ENCODE peak calls at places on chromosomes 12 and 14, in four cellular contexts. One of them, this sample, is unnamed.

GRCh38 chr12:3227076-3227975 is 150.1 kb downstream of the TSPAN9 start:
- DNase-seq in upper lobe of right lung: no peak
- DNase-seq in A549: no peak
- DNase-seq in CD8-positive, alpha-beta T cell: no peak
- DNase-seq in this sample: peak; percentile 59

GRCh38 chr12:70828391-70828790 is 92.1 kb downstream of the PTPRR start:
- DNase-seq in CD8-positive, alpha-beta T cell: no peak
- DNase-seq in upper lobe of right lung: no peak
- DNase-seq in A549: no peak
- DNase-seq in this sample: no peak

GRCh38 chr12:5648692-5649338 is 216.9 kb downstream of the NTF3 start:
- DNase-seq in upper lobe of right lung: no peak
- DNase-seq in A549: peak; percentile 35
- DNase-seq in CD8-positive, alpha-beta T cell: no peak
- DNase-seq in this sample: no peak

GRCh38 chr12:28681980-28682379 is 467.1 kb upstream of the FAR2 start:
- DNase-seq in upper lobe of right lung: no peak
- DNase-seq in CD8-positive, alpha-beta T cell: no peak
- DNase-seq in A549: no peak
- DNase-seq in this sample: no peak

GRCh38 chr12:47054659-47055058 is 24.8 kb upstream of the PCED1B start:
- DNase-seq in CD8-positive, alpha-beta T cell: no peak
- DNase-seq in upper lobe of right lung: no peak
- DNase-seq in A549: no peak
- DNase-seq in this sample: no peak

GRCh38 chr12:3692616-3693365 is 60.1 kb downstream of the CRACR2A start:
- DNase-seq in A549: no peak
- DNase-seq in CD8-positive, alpha-beta T cell: no peak
- DNase-seq in upper lobe of right lung: no peak
- DNase-seq in this sample: peak; percentile 51

GRCh38 chr12:59665692-59666091 is 69.9 kb downstream of the SLC16A7 start:
- DNase-seq in upper lobe of right lung: no peak
- DNase-seq in A549: no peak
- DNase-seq in CD8-positive, alpha-beta T cell: no peak
- DNase-seq in this sample: no peak

GRCh38 chr12:1812650-1813302 is 7.6 kb upstream of the LRTM2 start:
- DNase-seq in upper lobe of right lung: no peak
- DNase-seq in A549: no peak
- DNase-seq in CD8-positive, alpha-beta T cell: no peak
- DNase-seq in this sample: peak; percentile 77

GRCh38 chr14:93044116-93044515 is 71.6 kb downstream of the ITPK1 start:
- DNase-seq in A549: peak; percentile 36
- DNase-seq in upper lobe of right lung: no peak
- DNase-seq in CD8-positive, alpha-beta T cell: no peak
- DNase-seq in this sample: no peak

GRCh38 chr14:85533821-85534271 is 3.9 kb downstream of the FLRT2 start:
- DNase-seq in A549: no peak
- DNase-seq in upper lobe of right lung: peak; percentile 61
- DNase-seq in CD8-positive, alpha-beta T cell: no peak
- DNase-seq in this sample: no peak

GRCh38 chr14:85535316-85535715 is 5.4 kb downstream of the FLRT2 start:
- DNase-seq in upper lobe of right lung: no peak
- DNase-seq in CD8-positive, alpha-beta T cell: no peak
- DNase-seq in A549: no peak
- DNase-seq in this sample: no peak

GRCh38 chr14:85535916-85536834 is 6.2 kb downstream of the FLRT2 start:
- DNase-seq in upper lobe of right lung: no peak
- DNase-seq in A549: peak; percentile 44
- DNase-seq in CD8-positive, alpha-beta T cell: no peak
- DNase-seq in this sample: no peak

GRCh38 chr14:85534435-85534834 is 4.5 kb downstream of the FLRT2 start:
- DNase-seq in A549: no peak
- DNase-seq in upper lobe of right lung: no peak
- DNase-seq in CD8-positive, alpha-beta T cell: no peak
- DNase-seq in this sample: no peak

DNA sequence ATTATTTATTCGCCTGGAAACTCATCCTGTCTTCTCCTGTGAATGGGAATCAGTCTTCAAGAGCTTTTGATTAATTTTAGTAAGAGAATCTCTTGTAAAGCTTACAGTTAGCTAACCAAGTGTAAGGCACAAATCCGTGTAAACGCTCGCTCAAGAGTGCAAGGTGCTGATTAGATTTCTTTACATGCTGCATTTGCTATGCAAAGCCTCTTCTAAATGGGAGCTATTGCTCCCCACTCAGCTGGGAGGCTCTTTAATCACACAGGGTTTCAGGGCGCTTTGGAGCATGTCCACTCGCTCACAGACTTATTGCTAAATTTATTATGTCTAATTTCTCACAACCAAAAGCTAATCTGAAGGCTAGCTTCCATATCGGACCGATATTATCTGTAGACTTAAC is 5.0 kb downstream of the FLRT2 start:
- DNase-seq in CD8-positive, alpha-beta T cell: no peak
- DNase-seq in A549: no peak
- DNase-seq in upper lobe of right lung: no peak
- DNase-seq in this sample: no peak
- H3K4me3 ChIP-seq in CD8-positive, alpha-beta T cell: no peak overlapping the region
- H3K4me3 ChIP-seq in A549: no peak overlapping the region
- H3K4me3 ChIP-seq in upper lobe of right lung: peak overlapping the region; percentile 54
- H3K4me3 ChIP-seq in this sample: peak overlapping the region; percentile 43

DNA sequence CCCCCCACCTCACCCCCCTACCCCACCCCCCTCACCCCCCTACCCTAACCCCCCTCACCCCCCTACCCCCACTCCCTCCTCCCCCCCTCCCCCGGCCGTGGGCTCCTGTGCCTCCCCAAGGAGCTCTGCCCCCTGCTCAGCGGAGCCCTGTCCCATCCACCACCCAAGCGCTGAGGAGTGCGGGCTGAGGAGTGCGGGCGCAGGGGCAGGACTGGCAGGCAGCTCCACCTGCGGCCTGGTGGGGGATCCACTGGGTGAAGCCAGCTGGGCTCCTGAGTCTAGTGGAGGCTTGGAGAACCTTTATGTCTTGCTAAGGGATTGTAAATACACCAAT is 2.3 kb upstream of the JPH4 start:
- DNase-seq in CD8-positive, alpha-beta T cell: no peak
- DNase-seq in upper lobe of right lung: no peak
- DNase-seq in A549: peak; percentile 46
- DNase-seq in this sample: peak; percentile 63
- TF ChIP-seq CTCF in CD8-positive, alpha-beta T cell: no peak
- TF ChIP-seq CTCF in upper lobe of right lung: no peak
- TF ChIP-seq CTCF in A549: no peak
- TF ChIP-seq CTCF in this sample: no peak

GRCh38 chr12:147242-147641 is 66.7 kb downstream of the SLC6A12 start:
- DNase-seq in A549: no peak
- DNase-seq in upper lobe of right lung: no peak
- DNase-seq in CD8-positive, alpha-beta T cell: no peak
- DNase-seq in this sample: no peak

GRCh38 chr12:139585-139984 is 73.0 kb downstream of the IQSEC3 start:
- DNase-seq in CD8-positive, alpha-beta T cell: no peak
- DNase-seq in A549: no peak
- DNase-seq in upper lobe of right lung: no peak
- DNase-seq in this sample: no peak

GRCh38 chr12:145369-145960 is 68.5 kb downstream of the SLC6A12 start:
- DNase-seq in A549: no peak
- DNase-seq in CD8-positive, alpha-beta T cell: no peak
- DNase-seq in upper lobe of right lung: no peak
- DNase-seq in this sample: no peak

GRCh38 chr12:144650-145284 is 69.2 kb downstream of the SLC6A12 start:
- DNase-seq in A549: no peak
- DNase-seq in CD8-positive, alpha-beta T cell: no peak
- DNase-seq in upper lobe of right lung: no peak
- DNase-seq in this sample: no peak

DNA sequence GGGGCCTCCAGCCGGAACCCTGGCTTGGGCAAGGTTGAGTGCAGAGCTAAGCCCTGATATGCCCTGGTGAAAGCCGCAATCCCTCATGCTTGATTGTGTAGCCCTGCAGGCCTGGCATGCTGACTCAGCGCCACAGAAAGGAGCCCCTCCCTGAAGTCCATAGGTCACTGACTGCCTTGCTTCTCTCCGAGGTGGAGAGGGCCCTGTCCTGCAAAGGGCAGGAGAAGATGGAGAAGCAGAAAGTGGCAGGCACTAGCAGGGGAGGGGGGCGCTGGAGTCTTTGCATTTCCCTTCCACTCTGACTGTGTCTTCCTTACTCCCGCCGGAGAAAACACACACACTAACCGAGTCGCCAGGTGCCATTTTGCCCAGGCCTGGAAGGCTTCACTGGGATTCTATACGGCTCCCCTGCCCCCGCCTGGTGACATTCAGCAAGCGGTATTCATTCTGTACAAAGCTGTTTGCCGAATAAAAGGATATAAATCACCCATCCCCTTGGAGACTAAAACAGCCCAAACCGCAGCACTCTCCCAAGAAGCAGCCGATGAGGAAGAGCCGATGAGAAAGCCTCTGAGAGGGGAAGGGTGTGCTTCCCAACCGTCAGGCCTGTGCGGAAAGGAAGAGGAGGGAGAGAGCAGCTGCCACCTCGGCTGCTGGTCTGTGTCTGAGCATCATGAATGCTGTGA is 69.8 kb downstream of the SLC6A12 start:
- DNase-seq in A549: no peak
- DNase-seq in upper lobe of right lung: no peak
- DNase-seq in CD8-positive, alpha-beta T cell: no peak
- DNase-seq in this sample: no peak
- H3K4me1 ChIP-seq in A549: no peaks in the 10 kb centered on the region
- H3K4me1 ChIP-seq in upper lobe of right lung: peaks cover 2% of the 10 kb centered on the region
- H3K4me1 ChIP-seq in CD8-positive, alpha-beta T cell: peaks cover 9% of the 10 kb centered on the region
- H3K4me1 ChIP-seq in this sample: no peaks in the 10 kb centered on the region

DNA sequence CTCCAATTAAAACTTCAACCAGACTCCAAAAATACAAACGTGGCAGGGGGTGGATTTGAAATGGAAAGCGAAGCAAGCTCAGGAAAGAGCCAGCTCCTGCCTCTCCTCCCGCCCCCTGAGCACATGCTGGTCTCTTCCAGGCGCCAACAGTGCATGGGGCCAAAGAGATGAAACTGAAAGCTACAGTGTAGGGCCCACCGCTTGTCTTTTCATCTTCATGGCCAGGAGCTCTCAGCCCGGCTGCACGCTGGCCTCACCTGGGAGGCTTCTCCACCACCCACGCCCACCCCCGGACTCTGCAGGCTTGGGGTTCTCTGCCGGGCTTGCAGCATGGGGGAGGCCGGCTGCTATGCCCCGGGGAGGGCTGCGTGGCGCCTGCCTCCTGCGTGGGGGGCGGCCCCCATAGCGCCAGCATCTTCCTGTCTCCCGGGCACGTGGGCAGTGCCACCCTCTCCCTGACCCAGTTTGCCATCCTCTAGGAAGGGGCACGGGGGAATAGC is 2.0 kb downstream of the RIMBP2 start:
- DNase-seq in CD8-positive, alpha-beta T cell: no peak
- DNase-seq in A549: no peak
- DNase-seq in upper lobe of right lung: no peak
- DNase-seq in this sample: no peak
- H3K4me3 ChIP-seq in CD8-positive, alpha-beta T cell: no peak overlapping the region
- H3K4me3 ChIP-seq in A549: peak overlapping the region; percentile 26
- H3K4me3 ChIP-seq in upper lobe of right lung: peak overlapping the region; percentile 25
- H3K4me3 ChIP-seq in this sample: no peak overlapping the region

This sample was measured in left lung.